ENCODE peak calls at places on chromosomes 13 and 19, in five cellular contexts. P, R, B, V and X are unnamed samples. For H3K4me1 and H3K27me3, the result is how much of the 10 kb centered on the place peaks cover.

GRCh38 chr13:71522976-71523517 is 344.0 kb downstream of the DACH1 start:
- DNase-seq in P (no peak), R (no peak), B (no peak), V (no peak), X (no peak)

GRCh38 chr13:31090921-31091624 is 70.6 kb downstream of the HSPH1 start:
- DNase-seq in P (no peak), R (peak), B (no peak), V (no peak), X (no peak)

GRCh38 chr13:27792393-27793218 is at the start of gene GSX1:
- DNase-seq in P (peak), R (peak), B (peak), V (no peak), X (peak)

GRCh38 chr19:38155453-38155852 is 68.6 kb downstream of the DPF1 start:
- DNase-seq in P (peak), R (peak), B (no peak), V (no peak), X (peak)

GRCh38 chr13:40777957-40778235 is 6.9 kb upstream of the MRPS31 start:
- DNase-seq in P (no peak), R (no peak), B (no peak), V (no peak), X (no peak)

GRCh38 chr19:7575426-7576040 is 20.1 kb upstream of the CAMSAP3 start:
- DNase-seq in P (no peak), R (no peak), B (no peak), V (peak), X (peak)

GRCh38 chr19:40742477-40742876 is 7.8 kb downstream of the ACTMAP start:
- DNase-seq in P (no peak), R (no peak), B (no peak), V (no peak), X (no peak)

GRCh38 chr13:34803756-34804155 is 138.3 kb upstream of the NBEA start:
- DNase-seq in P (no peak), R (no peak), B (no peak), V (no peak), X (no peak)

GRCh38 chr19:29687244-29687896 is 22.1 kb downstream of the PLEKHF1 start:
- DNase-seq in P (peak), R (peak), B (no peak), V (no peak), X (peak)

GRCh38 chr19:12365094-12365371 is 450 bp downstream of the ZNF442 start:
- DNase-seq in P (no peak), R (peak), B (no peak), V (no peak), X (peak)

GRCh38 chr13:99012539-99012938 is 34.7 kb upstream of the DOCK9 start:
- DNase-seq in P (no peak), R (no peak), B (no peak), V (no peak), X (no peak)

GRCh38 chr19:8681345-8682021 is 17.1 kb downstream of the ACTL9 start:
- DNase-seq in P (no peak), R (no peak), B (no peak), V (no peak), X (peak)

GRCh38 chr19:28829762-28830161 is 383.2 kb downstream of the UQCRFS1 start:
- DNase-seq in P (no peak), R (no peak), B (no peak), V (no peak), X (no peak)

GRCh38 chr19:4910594-4911273 is 1.4 kb downstream of the UHRF1 start:
- DNase-seq in P (peak), R (peak), B (no peak), V (no peak), X (peak)

GRCh38 chr19:46727036-46727501 is 10.2 kb upstream of the PRKD2 start:
- DNase-seq in P (no peak), R (no peak), B (no peak), V (no peak), X (no peak)

DNA sequence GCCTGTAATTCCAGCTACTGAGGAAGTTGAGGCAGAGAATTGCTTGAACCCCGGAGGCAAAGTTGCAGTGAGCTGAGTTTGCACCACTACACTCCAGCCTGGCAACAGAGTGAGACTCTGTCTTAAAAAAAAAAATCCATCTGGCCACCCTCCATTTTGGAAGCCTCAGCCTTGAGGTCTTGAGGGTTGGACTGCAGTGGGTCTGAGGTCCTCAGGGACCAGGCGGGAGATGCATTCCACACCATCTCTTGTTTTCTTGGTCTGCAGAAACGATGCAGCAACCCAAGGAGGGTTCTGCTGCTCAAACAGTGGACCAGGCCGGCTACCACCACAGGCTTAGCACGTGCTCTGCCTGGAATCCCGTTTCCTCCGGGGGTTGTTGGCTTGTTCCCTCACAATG is 299.3 kb downstream of the FGF9 start:
- DNase-seq in P (no peak), R (no peak), B (no peak), V (no peak), X (no peak)
- H3K4me1 ChIP-seq in P (under half), R (under half), B (under half), V (under half), X (under half)

GRCh38 chr13:92804346-92804745 is 422.3 kb upstream of the GPC6 start:
- DNase-seq in P (no peak), R (peak), B (no peak), V (no peak), X (peak)
- H3K4me2 ChIP-seq in P (no peak), R (no peak), B (no peak), V (no peak), X (no peak)

GRCh38 chr19:44749318-44749717 is 810 bp downstream of the BCL3 start:
- DNase-seq in P (no peak), R (no peak), B (no peak), V (no peak), X (peak)
- H3K27me3 ChIP-seq in P (under half), R (under half), B (under half), V (under half), X (under half)

DNA sequence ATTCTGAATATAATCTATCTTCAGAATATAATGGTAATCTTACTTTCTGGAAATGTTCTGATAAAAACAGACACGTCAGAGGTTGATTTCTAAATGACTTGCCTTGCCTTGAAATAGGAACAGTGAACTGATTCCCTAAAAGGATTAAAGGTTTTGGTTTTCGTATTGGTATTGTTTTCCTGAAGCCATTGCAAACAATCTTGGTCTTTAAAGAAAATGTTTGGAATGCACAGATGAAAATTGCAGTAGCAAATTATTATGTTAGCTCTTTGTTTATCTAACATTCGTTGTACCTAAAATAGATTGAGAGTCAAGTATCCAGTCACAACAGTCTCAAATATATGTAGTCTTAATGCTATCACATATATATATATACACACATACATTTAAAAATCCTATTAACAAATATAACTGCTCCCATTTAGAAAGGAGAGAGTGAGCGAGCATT is 1.7 kb downstream of the ITM2B start:
- DNase-seq in P (peak), R (no peak), B (no peak), V (no peak), X (peak)
- H3K4me1 ChIP-seq in P (under half), R (under half), B (under half), V (under half), X (under half)

DNA sequence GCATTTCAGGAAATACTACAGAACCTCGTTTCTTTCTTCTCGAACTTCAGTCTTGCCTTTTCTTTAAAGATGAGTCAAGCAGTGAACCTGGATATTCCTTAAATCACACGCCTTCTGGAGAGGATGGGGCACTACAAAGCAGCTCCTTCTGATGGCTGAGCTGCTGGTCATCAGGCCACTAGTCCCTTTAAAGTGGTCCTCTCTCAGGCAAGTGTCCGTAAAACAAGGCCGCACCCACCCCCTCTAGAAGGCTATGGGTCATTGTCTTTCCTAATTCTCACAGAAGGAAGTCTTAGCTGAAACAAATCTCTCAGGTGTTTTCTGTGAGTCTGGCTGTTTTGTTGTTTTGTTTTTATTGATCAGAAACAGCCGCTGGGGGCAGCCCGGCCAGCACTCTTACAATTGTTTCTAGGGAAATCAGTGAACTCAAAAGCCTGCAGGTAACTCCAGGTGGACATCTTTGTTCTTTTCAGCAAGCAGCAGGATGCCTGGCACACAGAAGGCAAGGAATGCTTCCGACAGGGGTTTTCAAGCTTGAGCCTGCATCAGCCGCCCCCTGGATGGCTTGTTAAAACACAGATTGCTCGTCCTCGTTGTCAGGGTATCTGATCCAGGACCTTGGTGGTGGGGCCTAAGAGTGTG is 45.4 kb downstream of the MBNL2 start:
- DNase-seq in P (no peak), R (no peak), B (no peak), V (no peak), X (no peak)
- H3K4me2 ChIP-seq in P (no peak), R (peak), B (peak), V (peak), X (no peak)

GRCh38 chr13:48094781-48095502 is at the start of gene MED4:
- DNase-seq in P (peak), R (peak), B (peak), V (peak), X (peak)
- H3K27me3 ChIP-seq in P (under half), R (under half), B (under half), V (under half), X (under half)

GRCh38 chr19:35040826-35041547 is 534 bp upstream of the HPN start:
- DNase-seq in P (peak), R (no peak), B (peak), V (no peak), X (no peak)

GRCh38 chr19:35043906-35044305 is 2.4 kb downstream of the HPN start:
- DNase-seq in P (no peak), R (no peak), B (peak), V (no peak), X (no peak)

GRCh38 chr19:35042954-35043604 is 1.6 kb downstream of the HPN start:
- DNase-seq in P (no peak), R (no peak), B (no peak), V (no peak), X (no peak)

GRCh38 chr19:35041548-35042055 is at the start of gene HPN:
- DNase-seq in P (no peak), R (no peak), B (peak), V (no peak), X (no peak)

GRCh38 chr19:35042056-35042730 is 672 bp downstream of the HPN start:
- DNase-seq in P (no peak), R (no peak), B (peak), V (no peak), X (no peak)
- H3K4me1 ChIP-seq in P (under half), R (under half), B (under half), V (under half), X (under half)

GRCh38 chr19:44777715-44778347 is at the start of gene CBLC:
- DNase-seq in P (no peak), R (no peak), B (peak), V (peak), X (peak)
- H3K4me2 ChIP-seq in P (peak), R (no peak), B (peak), V (peak), X (no peak)

DNA sequence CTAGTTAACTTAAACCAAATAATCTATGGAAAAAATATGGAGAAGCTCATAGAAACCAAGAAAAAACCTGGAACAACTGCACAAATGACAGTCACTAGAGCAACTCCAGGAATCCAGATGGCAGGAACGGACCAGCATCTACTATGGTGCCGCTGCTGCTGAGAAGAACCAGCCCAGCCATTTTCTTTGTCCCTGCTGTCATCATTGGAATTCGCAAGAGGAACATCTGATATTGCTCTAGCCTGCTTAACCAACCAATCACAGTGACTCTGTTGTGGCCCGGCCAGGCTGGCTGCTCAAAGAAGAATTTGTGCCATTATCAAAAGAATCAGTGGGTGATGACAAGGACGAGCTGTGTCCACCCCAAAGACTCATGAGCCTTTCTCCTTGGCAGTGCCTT is 33.1 kb upstream of the CEBPA start:
- DNase-seq in P (no peak), R (no peak), B (no peak), V (no peak), X (no peak)
- H3K27me3 ChIP-seq in P (under half), R (under half), B (under half), V (under half), X (under half)